ENCODE peak calls at places on chromosomes 6 and 20, in five cellular contexts. One of them, this sample, is unnamed. For H3K27me3, the result is how much of the 10 kb centered on the place peaks cover.

GRCh38 chr20:13231031-13231752 is 10.1 kb downstream of the ISM1 start:
- DNase-seq in heart left ventricle: no peak
- DNase-seq in GM06990: no peak
- DNase-seq in HCT116: no peak
- DNase-seq in CD8-positive, alpha-beta T cell: no peak
- DNase-seq in this sample: no peak

GRCh38 chr6:11653028-11653583 is 115.6 kb downstream of the TMEM170B start:
- DNase-seq in heart left ventricle: no peak
- DNase-seq in GM06990: peak
- DNase-seq in HCT116: no peak
- DNase-seq in CD8-positive, alpha-beta T cell: no peak
- DNase-seq in this sample: no peak

GRCh38 chr6:108117427-108118358 is 43.2 kb upstream of the OSTM1 start:
- DNase-seq in heart left ventricle: peak
- DNase-seq in GM06990: peak
- DNase-seq in HCT116: no peak
- DNase-seq in CD8-positive, alpha-beta T cell: no peak
- DNase-seq in this sample: no peak

GRCh38 chr6:42260424-42260888 is 42.8 kb upstream of the MRPS10 start:
- DNase-seq in heart left ventricle: no peak
- DNase-seq in GM06990: no peak
- DNase-seq in HCT116: peak
- DNase-seq in CD8-positive, alpha-beta T cell: no peak
- DNase-seq in this sample: peak

GRCh38 chr20:13581451-13581850 is 57.3 kb downstream of the TASP1 start:
- DNase-seq in heart left ventricle: no peak
- DNase-seq in GM06990: no peak
- DNase-seq in HCT116: no peak
- DNase-seq in CD8-positive, alpha-beta T cell: no peak
- DNase-seq in this sample: no peak

GRCh38 chr6:106165885-106166485 is 79.8 kb downstream of the PRDM1 start:
- DNase-seq in heart left ventricle: no peak
- DNase-seq in GM06990: peak
- DNase-seq in HCT116: no peak
- DNase-seq in CD8-positive, alpha-beta T cell: no peak
- DNase-seq in this sample: no peak

GRCh38 chr20:2065111-2065510 is 36.5 kb upstream of the STK35 start:
- DNase-seq in heart left ventricle: no peak
- DNase-seq in GM06990: no peak
- DNase-seq in HCT116: no peak
- DNase-seq in CD8-positive, alpha-beta T cell: no peak
- DNase-seq in this sample: no peak

GRCh38 chr6:137884428-137884827 is 17.4 kb downstream of the TNFAIP3 start:
- DNase-seq in heart left ventricle: no peak
- DNase-seq in GM06990: no peak
- DNase-seq in HCT116: no peak
- DNase-seq in CD8-positive, alpha-beta T cell: no peak
- DNase-seq in this sample: no peak

GRCh38 chr6:55726144-55726543 is 147.2 kb upstream of the HMGCLL1 start:
- DNase-seq in heart left ventricle: no peak
- DNase-seq in GM06990: no peak
- DNase-seq in HCT116: no peak
- DNase-seq in CD8-positive, alpha-beta T cell: no peak
- DNase-seq in this sample: no peak

GRCh38 chr6:36577298-36577697 is 16.9 kb upstream of the SRSF3 start:
- DNase-seq in heart left ventricle: no peak
- DNase-seq in GM06990: no peak
- DNase-seq in HCT116: peak
- DNase-seq in CD8-positive, alpha-beta T cell: no peak
- DNase-seq in this sample: peak

GRCh38 chr6:127904160-127904559 is 3.3 kb upstream of the THEMIS start:
- DNase-seq in heart left ventricle: no peak
- DNase-seq in GM06990: no peak
- DNase-seq in HCT116: no peak
- DNase-seq in CD8-positive, alpha-beta T cell: no peak
- DNase-seq in this sample: no peak

GRCh38 chr6:20444786-20445271 is 43.1 kb downstream of the E2F3 start:
- DNase-seq in heart left ventricle: no peak
- DNase-seq in GM06990: no peak
- DNase-seq in HCT116: no peak
- DNase-seq in CD8-positive, alpha-beta T cell: no peak
- DNase-seq in this sample: no peak

GRCh38 chr6:63899550-63899949 is 263.9 kb downstream of the PHF3 start:
- DNase-seq in heart left ventricle: no peak
- DNase-seq in GM06990: no peak
- DNase-seq in HCT116: no peak
- DNase-seq in CD8-positive, alpha-beta T cell: no peak
- DNase-seq in this sample: no peak

GRCh38 chr6:6884193-6884627 is 223.6 kb upstream of the RREB1 start:
- DNase-seq in heart left ventricle: no peak
- DNase-seq in GM06990: no peak
- DNase-seq in HCT116: no peak
- DNase-seq in CD8-positive, alpha-beta T cell: no peak
- DNase-seq in this sample: no peak

GRCh38 chr6:44651604-44652003 is 264.1 kb downstream of the CDC5L start:
- DNase-seq in heart left ventricle: no peak
- DNase-seq in GM06990: no peak
- DNase-seq in HCT116: no peak
- DNase-seq in CD8-positive, alpha-beta T cell: no peak
- DNase-seq in this sample: no peak

GRCh38 chr6:134238960-134239795 is 78.7 kb downstream of the SGK1 start:
- DNase-seq in heart left ventricle: peak
- DNase-seq in GM06990: no peak
- DNase-seq in HCT116: no peak
- DNase-seq in CD8-positive, alpha-beta T cell: no peak
- DNase-seq in this sample: no peak

GRCh38 chr6:75800708-75801505 is 51.9 kb downstream of the MYO6 start:
- DNase-seq in heart left ventricle: no peak
- DNase-seq in GM06990: no peak
- DNase-seq in HCT116: no peak
- DNase-seq in CD8-positive, alpha-beta T cell: no peak
- DNase-seq in this sample: no peak

GRCh38 chr6:165663736-165664552 is 903 bp upstream of the PDE10A start:
- DNase-seq in heart left ventricle: peak
- DNase-seq in GM06990: no peak
- DNase-seq in HCT116: no peak
- DNase-seq in CD8-positive, alpha-beta T cell: no peak
- DNase-seq in this sample: no peak

GRCh38 chr6:106974999-106975698 is 620 bp upstream of the CD24 start:
- DNase-seq in heart left ventricle: peak
- DNase-seq in GM06990: peak
- DNase-seq in HCT116: no peak
- DNase-seq in CD8-positive, alpha-beta T cell: no peak
- DNase-seq in this sample: no peak

GRCh38 chr20:24781061-24781980 is 167.7 kb upstream of the CST7 start:
- DNase-seq in heart left ventricle: no peak
- DNase-seq in GM06990: no peak
- DNase-seq in HCT116: no peak
- DNase-seq in CD8-positive, alpha-beta T cell: no peak
- DNase-seq in this sample: peak

GRCh38 chr20:33450867-33451266 is 7.3 kb upstream of the SNTA1 start:
- DNase-seq in heart left ventricle: no peak
- DNase-seq in GM06990: no peak
- DNase-seq in HCT116: peak
- DNase-seq in CD8-positive, alpha-beta T cell: no peak
- DNase-seq in this sample: no peak

GRCh38 chr6:149680490-149680889 is 32.0 kb upstream of the KATNA1 start:
- DNase-seq in heart left ventricle: no peak
- DNase-seq in GM06990: no peak
- DNase-seq in HCT116: no peak
- DNase-seq in CD8-positive, alpha-beta T cell: no peak
- DNase-seq in this sample: no peak

GRCh38 chr6:141451176-141451507 is 681.6 kb upstream of the GJE1 start:
- DNase-seq in heart left ventricle: no peak
- DNase-seq in GM06990: no peak
- DNase-seq in HCT116: peak
- DNase-seq in CD8-positive, alpha-beta T cell: no peak
- DNase-seq in this sample: no peak

GRCh38 chr6:66931787-66932186 is 1224.8 kb upstream of the EYS start:
- DNase-seq in heart left ventricle: no peak
- DNase-seq in GM06990: no peak
- DNase-seq in HCT116: no peak
- DNase-seq in CD8-positive, alpha-beta T cell: no peak
- DNase-seq in this sample: no peak

GRCh38 chr6:81981812-81982211 is 229.3 kb upstream of the TENT5A start:
- DNase-seq in heart left ventricle: no peak
- DNase-seq in GM06990: no peak
- DNase-seq in HCT116: peak
- DNase-seq in CD8-positive, alpha-beta T cell: no peak
- DNase-seq in this sample: no peak

GRCh38 chr6:98828991-98829411 is 5.4 kb upstream of the POU3F2 start:
- DNase-seq in heart left ventricle: no peak
- DNase-seq in GM06990: no peak
- DNase-seq in HCT116: no peak
- DNase-seq in CD8-positive, alpha-beta T cell: no peak
- DNase-seq in this sample: no peak

DNA sequence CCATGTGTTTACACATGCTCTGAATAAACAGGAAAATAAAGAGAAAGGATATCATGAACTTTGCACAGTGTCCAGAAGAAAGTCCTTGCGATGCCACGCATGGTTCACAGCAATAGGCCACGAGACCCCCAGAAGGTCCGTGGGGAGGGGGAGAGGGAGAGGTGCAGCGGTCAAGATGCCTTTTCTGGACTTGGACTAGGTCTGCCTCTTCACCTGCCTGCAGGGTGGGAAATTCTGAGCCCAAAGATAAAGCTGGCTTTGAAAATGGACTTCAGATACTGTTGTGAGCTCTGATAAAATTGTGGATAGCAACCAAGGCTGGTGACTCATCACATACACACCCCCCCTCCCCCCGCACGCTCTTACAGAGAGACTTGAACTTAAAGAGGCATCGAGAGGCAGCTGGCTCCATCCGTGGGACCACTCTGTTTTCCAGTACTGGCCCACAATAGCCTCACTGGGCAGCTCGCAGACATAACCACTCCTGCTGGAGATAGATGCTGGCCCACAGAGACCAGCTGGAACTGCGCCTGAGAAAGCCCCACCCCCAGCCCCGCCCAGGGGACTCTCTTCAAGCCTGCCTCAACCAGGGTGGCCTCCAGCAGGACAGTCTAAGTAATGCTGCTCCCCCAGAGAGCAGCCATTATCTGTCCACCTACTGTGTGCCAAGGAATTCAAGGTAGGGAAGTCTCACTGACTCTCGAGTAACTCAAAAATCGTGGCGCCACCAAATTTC is 21.2 kb upstream of the NFATC2 start:
- DNase-seq in heart left ventricle: peak
- DNase-seq in GM06990: no peak
- DNase-seq in HCT116: peak
- DNase-seq in CD8-positive, alpha-beta T cell: no peak
- DNase-seq in this sample: peak
- H3K27me3 ChIP-seq in heart left ventricle: under half
- H3K27me3 ChIP-seq in GM06990: under half
- H3K27me3 ChIP-seq in HCT116: under half
- H3K27me3 ChIP-seq in CD8-positive, alpha-beta T cell: under half
- H3K27me3 ChIP-seq in this sample: under half

GRCh38 chr20:37669062-37669772 is 24.6 kb upstream of the CTNNBL1 start:
- DNase-seq in heart left ventricle: no peak
- DNase-seq in GM06990: no peak
- DNase-seq in HCT116: no peak
- DNase-seq in CD8-positive, alpha-beta T cell: no peak
- DNase-seq in this sample: no peak

GRCh38 chr20:37670426-37670825 is 23.4 kb upstream of the CTNNBL1 start:
- DNase-seq in heart left ventricle: peak
- DNase-seq in GM06990: no peak
- DNase-seq in HCT116: no peak
- DNase-seq in CD8-positive, alpha-beta T cell: no peak
- DNase-seq in this sample: peak

GRCh38 chr20:37673429-37673828 is 20.4 kb upstream of the CTNNBL1 start:
- DNase-seq in heart left ventricle: no peak
- DNase-seq in GM06990: no peak
- DNase-seq in HCT116: no peak
- DNase-seq in CD8-positive, alpha-beta T cell: no peak
- DNase-seq in this sample: no peak

GRCh38 chr20:37669773-37670236 is 24.0 kb upstream of the CTNNBL1 start:
- DNase-seq in heart left ventricle: no peak
- DNase-seq in GM06990: no peak
- DNase-seq in HCT116: no peak
- DNase-seq in CD8-positive, alpha-beta T cell: no peak
- DNase-seq in this sample: no peak

GRCh38 chr20:37672143-37672542 is 21.7 kb upstream of the CTNNBL1 start:
- DNase-seq in heart left ventricle: no peak
- DNase-seq in GM06990: no peak
- DNase-seq in HCT116: no peak
- DNase-seq in CD8-positive, alpha-beta T cell: no peak
- DNase-seq in this sample: no peak
- H3K27me3 ChIP-seq in heart left ventricle: under half
- H3K27me3 ChIP-seq in GM06990: under half
- H3K27me3 ChIP-seq in HCT116: under half
- H3K27me3 ChIP-seq in CD8-positive, alpha-beta T cell: under half
- H3K27me3 ChIP-seq in this sample: under half

GRCh38 chr20:58737198-58737597 is 44.6 kb downstream of the NPEPL1 start:
- DNase-seq in heart left ventricle: no peak
- DNase-seq in GM06990: no peak
- DNase-seq in HCT116: no peak
- DNase-seq in CD8-positive, alpha-beta T cell: no peak
- DNase-seq in this sample: no peak
- H3K27me3 ChIP-seq in heart left ventricle: under half
- H3K27me3 ChIP-seq in GM06990: under half
- H3K27me3 ChIP-seq in HCT116: under half
- H3K27me3 ChIP-seq in CD8-positive, alpha-beta T cell: under half
- H3K27me3 ChIP-seq in this sample: under half

GRCh38 chr20:39676236-39676635 is 714.1 kb downstream of the DHX35 start:
- DNase-seq in heart left ventricle: no peak
- DNase-seq in GM06990: no peak
- DNase-seq in HCT116: no peak
- DNase-seq in CD8-positive, alpha-beta T cell: no peak
- DNase-seq in this sample: no peak
- H3K27me3 ChIP-seq in heart left ventricle: under half
- H3K27me3 ChIP-seq in GM06990: under half
- H3K27me3 ChIP-seq in HCT116: under half
- H3K27me3 ChIP-seq in CD8-positive, alpha-beta T cell: under half
- H3K27me3 ChIP-seq in this sample: under half

DNA sequence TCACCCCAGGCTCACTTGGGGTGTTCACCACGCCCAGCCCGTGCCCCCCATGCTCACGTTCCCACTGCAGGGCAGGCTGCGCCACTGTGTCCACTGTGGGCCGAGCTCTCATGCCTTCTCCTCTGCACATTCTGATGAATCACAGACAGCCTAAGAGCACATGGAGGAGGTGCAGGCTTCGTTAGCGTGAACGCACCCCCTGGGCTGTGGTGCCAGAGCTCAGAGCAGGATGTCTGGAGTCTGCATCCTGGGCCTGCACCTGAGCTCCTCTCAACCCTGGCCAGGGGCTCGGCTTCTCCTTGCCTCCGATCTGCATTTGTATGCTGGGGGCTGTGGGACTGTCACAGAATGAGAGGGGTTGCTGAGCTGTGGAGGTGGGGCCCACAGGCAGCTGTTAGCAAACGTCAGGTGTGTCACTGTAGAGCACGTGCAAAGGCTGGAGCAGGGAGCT is 309.7 kb downstream of the TAF4 start:
- DNase-seq in heart left ventricle: no peak
- DNase-seq in GM06990: no peak
- DNase-seq in HCT116: no peak
- DNase-seq in CD8-positive, alpha-beta T cell: no peak
- DNase-seq in this sample: no peak
- H3K27me3 ChIP-seq in heart left ventricle: under half
- H3K27me3 ChIP-seq in GM06990: under half
- H3K27me3 ChIP-seq in HCT116: under half
- H3K27me3 ChIP-seq in CD8-positive, alpha-beta T cell: under half
- H3K27me3 ChIP-seq in this sample: under half